ENCODE peak calls at places on chromosomes 16 and 17, in nine cellular contexts. J is prostate gland, Q is BJ, Z is tibial artery, A is cardiac muscle cell, N is heart left ventricle, M is sigmoid colon, R is Peyer's patch, E is colonic mucosa. X is an unnamed sample.

GRCh38 chr16:27999687-28000086 is 63.8 kb downstream of the GSG1L start:
- DNase-seq in J (no peak), Q (no peak), Z (no peak), A (no peak), N (no peak), M (no peak), R (no peak), E (no peak), X (no peak)

GRCh38 chr17:31919802-31920525 is 16.8 kb upstream of the SUZ12 start:
- DNase-seq in J (no peak), Q (no peak), Z (no peak), A (no peak), N (no peak), M (no peak), R (no peak), E (no peak), X (no peak)

GRCh38 chr17:61065263-61065773 is 334.3 kb upstream of the TBX2 start:
- DNase-seq in J (no peak), Q (peak; percentile 37), Z (no peak), A (peak; percentile 8), N (no peak), M (no peak), R (peak; percentile 46), E (no peak), X (peak; percentile 14)

GRCh38 chr16:71645450-71645849 is 19.5 kb downstream of the MARVELD3 start:
- DNase-seq in J (no peak), Q (no peak), Z (no peak), A (peak; percentile 17), N (no peak), M (no peak), R (peak; percentile 55), E (no peak), X (peak; percentile 57)

GRCh38 chr17:63675607-63676539 is 24.1 kb downstream of the LIMD2 start:
- DNase-seq in J (peak; percentile 94), Q (no peak), Z (peak; percentile 90), A (peak; percentile 86), N (peak; percentile 86), M (peak; percentile 84), R (peak; percentile 89), E (peak; percentile 93), X (no peak)

GRCh38 chr17:46823657-46824056 is 5.2 kb upstream of the WNT3 start:
- DNase-seq in J (no peak), Q (no peak), Z (no peak), A (no peak), N (no peak), M (no peak), R (no peak), E (no peak), X (no peak)

GRCh38 chr16:56330476-56330875 is 94.9 kb downstream of the AMFR start:
- DNase-seq in J (no peak), Q (no peak), Z (no peak), A (no peak), N (no peak), M (no peak), R (no peak), E (no peak), X (no peak)

GRCh38 chr16:23148513-23149266 is 562 bp downstream of the USP31 start:
- DNase-seq in J (peak; percentile 66), Q (no peak), Z (peak; percentile 48), A (peak; percentile 54), N (peak; percentile 83), M (peak; percentile 88), R (peak; percentile 85), E (peak; percentile 77), X (peak; percentile 36)

GRCh38 chr17:29179232-29180036 is 764 bp downstream of the MYO18A start:
- DNase-seq in J (peak; percentile 57), Q (no peak), Z (no peak), A (peak; percentile 72), N (peak; percentile 71), M (no peak), R (peak; percentile 86), E (peak; percentile 95), X (peak; percentile 85)

GRCh38 chr16:77589071-77589755 is 133.1 kb upstream of the NUDT7 start:
- DNase-seq in J (no peak), Q (no peak), Z (no peak), A (no peak), N (no peak), M (no peak), R (no peak), E (no peak), X (no peak)

GRCh38 chr17:45905812-45906211 is 11.5 kb downstream of the MAPT start:
- DNase-seq in J (no peak), Q (no peak), Z (no peak), A (no peak), N (no peak), M (no peak), R (no peak), E (no peak), X (no peak)

GRCh38 chr17:12680407-12680897 is 14.8 kb downstream of the MYOCD start:
- DNase-seq in J (no peak), Q (no peak), Z (no peak), A (no peak), N (no peak), M (peak; percentile 83), R (no peak), E (no peak), X (no peak)
- H3K4me3 ChIP-seq in J (no peak overlapping the region), Q (no peak overlapping the region), Z (peak overlapping the region; percentile 5), A (no peak overlapping the region), N (no peak overlapping the region), M (peak overlapping the region; percentile 39), R (no peak overlapping the region), E (no peak overlapping the region), X (no peak overlapping the region)

GRCh38 chr17:82590216-82590615 is 58.0 kb downstream of the WDR45B start:
- DNase-seq in J (no peak), Q (no peak), Z (no peak), A (no peak), N (no peak), M (no peak), R (no peak), E (no peak), X (no peak)

GRCh38 chr17:82588266-82589175 is 59.7 kb downstream of the WDR45B start:
- DNase-seq in J (no peak), Q (no peak), Z (no peak), A (no peak), N (no peak), M (no peak), R (no peak), E (no peak), X (no peak)

GRCh38 chr17:82586576-82587233 is 61.5 kb downstream of the WDR45B start:
- DNase-seq in J (no peak), Q (no peak), Z (no peak), A (no peak), N (no peak), M (no peak), R (no peak), E (no peak), X (no peak)

GRCh38 chr17:82589851-82590180 is 58.4 kb downstream of the WDR45B start:
- DNase-seq in J (no peak), Q (no peak), Z (no peak), A (no peak), N (no peak), M (no peak), R (no peak), E (no peak), X (no peak)

DNA sequence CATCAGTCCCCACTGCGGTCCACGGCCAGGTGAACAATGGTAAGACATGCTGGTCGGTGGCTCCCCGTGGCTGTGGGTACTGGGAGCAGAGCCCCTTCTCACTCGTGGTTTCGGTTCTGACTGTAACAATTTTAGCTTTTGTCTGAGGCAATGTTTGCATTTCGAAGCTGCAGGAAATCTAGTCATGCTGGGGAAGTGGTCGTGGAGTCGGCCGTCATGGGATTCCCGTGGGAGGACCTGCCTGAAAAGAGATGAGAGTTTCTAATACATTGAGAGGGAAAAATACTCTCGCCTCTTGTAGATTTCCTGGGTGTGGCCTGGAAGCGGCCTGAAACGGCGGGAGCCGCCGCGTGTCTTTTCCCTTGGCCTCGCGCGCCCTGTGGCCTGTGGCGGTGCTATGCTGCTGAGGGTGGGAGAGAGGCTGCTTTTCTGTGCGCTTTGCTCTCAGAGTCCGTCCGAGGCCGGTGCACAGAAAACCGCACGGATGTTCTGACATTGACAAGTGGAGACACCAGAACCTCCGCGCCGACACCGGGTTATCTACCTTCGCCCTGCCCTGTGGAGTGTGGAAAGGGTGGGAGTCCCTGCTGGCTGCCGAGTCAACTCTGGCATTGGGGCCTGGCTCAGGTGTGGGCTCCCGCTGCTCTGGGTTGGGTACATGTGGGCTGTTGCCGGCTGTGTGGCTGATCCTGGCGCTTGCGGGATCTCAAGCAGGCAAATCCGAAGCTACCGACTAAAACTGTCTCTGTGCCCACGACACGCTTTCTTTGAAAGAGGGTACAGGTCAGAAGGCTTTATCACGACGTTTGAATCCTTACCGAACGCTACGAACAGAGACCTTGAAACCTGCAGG is 60.8 kb downstream of the WDR45B start:
- DNase-seq in J (no peak), Q (no peak), Z (no peak), A (no peak), N (no peak), M (no peak), R (no peak), E (no peak), X (no peak)
- H3K36me3 ChIP-seq in J (no peaks in the 10 kb centered on the region), Q (peaks cover 14% of the 10 kb centered on the region), Z (peaks cover 58% of the 10 kb centered on the region), A (peaks cover 26% of the 10 kb centered on the region), N (peaks cover 38% of the 10 kb centered on the region), M (peaks cover 13% of the 10 kb centered on the region), R (no peaks in the 10 kb centered on the region), E (no peaks in the 10 kb centered on the region), X (peaks cover 9% of the 10 kb centered on the region)

DNA sequence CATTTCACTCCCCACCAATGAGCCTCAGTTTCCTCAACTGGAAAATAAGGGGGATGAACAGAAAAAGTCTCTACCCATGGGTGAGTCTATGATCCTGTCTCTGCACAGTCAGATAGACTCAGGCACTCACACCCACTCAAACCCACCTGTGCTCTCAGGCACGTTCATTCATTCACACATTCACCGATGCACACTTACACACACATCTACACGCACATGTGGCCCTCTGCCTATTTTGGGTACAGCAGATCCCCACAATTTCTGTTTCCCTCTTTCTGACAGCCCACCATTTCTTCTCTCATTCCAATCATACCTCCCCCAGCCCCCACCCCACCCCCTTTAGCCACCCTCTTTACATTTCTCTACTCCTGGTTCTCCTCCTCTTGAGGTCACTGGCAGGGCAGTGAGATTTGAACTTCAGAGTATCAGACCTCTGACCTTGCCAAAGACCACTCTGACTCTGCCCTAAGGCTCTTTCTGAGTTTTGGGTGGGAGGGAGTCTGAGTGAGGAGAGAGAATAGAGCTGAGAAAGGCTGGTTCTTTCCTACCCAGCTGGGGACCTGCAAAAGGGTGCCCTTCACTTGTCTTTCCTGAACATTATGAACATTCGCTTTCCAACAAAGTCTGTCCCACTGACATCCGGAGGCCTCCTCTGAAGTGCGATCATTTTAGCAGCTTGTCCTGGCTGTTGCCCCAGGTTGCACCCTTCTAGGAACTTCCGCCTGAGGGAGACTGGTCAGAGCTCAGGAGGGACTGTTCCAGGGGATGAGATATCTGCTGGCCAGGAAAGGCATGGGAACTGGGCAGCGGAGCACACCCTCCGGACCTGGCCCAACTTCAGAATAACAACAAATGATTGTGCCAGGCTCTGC is 10.1 kb upstream of the COL1A1 start:
- DNase-seq in J (no peak), Q (no peak), Z (peak; percentile 31), A (no peak), N (no peak), M (peak; percentile 76), R (peak; percentile 29), E (no peak), X (no peak)
- H3K4me3 ChIP-seq in J (no peak overlapping the region), Q (no peak overlapping the region), Z (no peak overlapping the region), A (no peak overlapping the region), N (no peak overlapping the region), M (peak overlapping the region; percentile 27), R (no peak overlapping the region), E (no peak overlapping the region), X (no peak overlapping the region)

DNA sequence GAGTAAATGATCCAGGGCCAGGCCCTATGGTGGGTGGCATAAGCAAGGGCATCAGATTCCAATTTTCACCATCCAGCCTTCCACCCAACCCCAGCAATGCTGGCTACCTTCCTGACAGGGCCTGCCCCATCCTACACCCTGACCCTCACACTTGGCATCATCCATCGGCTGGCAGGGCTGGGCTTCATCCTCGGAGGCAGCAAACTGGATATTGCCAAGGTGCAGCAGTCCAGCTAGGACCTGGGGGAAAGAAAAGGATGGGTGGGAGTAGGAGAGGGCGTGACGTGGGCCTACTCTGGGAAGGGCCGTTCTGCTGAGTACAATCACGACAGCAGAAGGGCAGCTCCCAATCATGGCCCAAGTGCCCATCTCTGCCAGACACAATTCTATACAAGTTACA is 23.5 kb downstream of the MYO19 start:
- DNase-seq in J (no peak), Q (no peak), Z (no peak), A (no peak), N (no peak), M (no peak), R (no peak), E (no peak), X (no peak)
- H3K36me3 ChIP-seq in J (no peaks in the 10 kb centered on the region), Q (peaks cover 23% of the 10 kb centered on the region), Z (peaks cover 96% of the 10 kb centered on the region), A (peaks cover 3% of the 10 kb centered on the region), N (peaks cover 40% of the 10 kb centered on the region), M (no peaks in the 10 kb centered on the region), R (no peaks in the 10 kb centered on the region), E (no peaks in the 10 kb centered on the region), X (peaks cover 1% of the 10 kb centered on the region)

X was measured in Caco-2.